ENCODE peak calls at places on chromosomes 4 and X, in five cellular contexts. D, N, Q, M and I are unnamed samples.

GRCh38 chr4:155734065-155734464 is 24.8 kb upstream of the GUCY1B1 start:
- DNase-seq in M (no peak), Q (no peak), N (no peak), D (no peak), I (no peak)

GRCh38 chr4:133270021-133270570 is 121.0 kb downstream of the PCDH10 start:
- DNase-seq in Q (no peak), N (no peak), M (no peak), D (no peak), I (no peak)

GRCh38 chr4:118112647-118113046 is 78.4 kb downstream of the NDST3 start:
- DNase-seq in M (no peak), D (no peak), N (no peak), Q (no peak), I (no peak)

GRCh38 chr4:185640809-185641675 is 105.7 kb upstream of the PDLIM3 start:
- DNase-seq in M (no peak), N (no peak), Q (no peak), D (no peak), I (no peak)

GRCh38 chr4:85696661-85697060 is 221.7 kb downstream of the ARHGAP24 start:
- DNase-seq in M (no peak), Q (no peak), D (no peak), N (no peak), I (no peak)

GRCh38 chr4:70859066-70859465 is 19.4 kb upstream of the GRSF1 start:
- DNase-seq in Q (no peak), D (no peak), M (no peak), N (no peak), I (no peak)

GRCh38 chrX:45851434-45851991 is 650.8 kb upstream of the DIPK2B start:
- DNase-seq in D (peak; percentile 52), M (no peak), Q (peak; percentile 18), N (peak; percentile 28), I (no peak)

GRCh38 chrX:1673337-1673736 is 58.5 kb downstream of the ASMT start:
- DNase-seq in D (no peak), N (peak; percentile 32), M (no peak), Q (no peak), I (no peak)

GRCh38 chrX:47278684-47279083 is 45.9 kb downstream of the USP11 start:
- DNase-seq in Q (no peak), M (no peak), D (no peak), N (no peak), I (no peak)

GRCh38 chr4:1012031-1012739 is 759 bp downstream of the FGFRL1 start:
- DNase-seq in D (no peak), Q (peak; percentile 46), N (peak; percentile 38), M (no peak), I (no peak)

GRCh38 chr4:106287353-106287969 is 28.5 kb downstream of the TBCK start:
- DNase-seq in N (no peak), M (no peak), Q (no peak), D (no peak), I (no peak)

DNA sequence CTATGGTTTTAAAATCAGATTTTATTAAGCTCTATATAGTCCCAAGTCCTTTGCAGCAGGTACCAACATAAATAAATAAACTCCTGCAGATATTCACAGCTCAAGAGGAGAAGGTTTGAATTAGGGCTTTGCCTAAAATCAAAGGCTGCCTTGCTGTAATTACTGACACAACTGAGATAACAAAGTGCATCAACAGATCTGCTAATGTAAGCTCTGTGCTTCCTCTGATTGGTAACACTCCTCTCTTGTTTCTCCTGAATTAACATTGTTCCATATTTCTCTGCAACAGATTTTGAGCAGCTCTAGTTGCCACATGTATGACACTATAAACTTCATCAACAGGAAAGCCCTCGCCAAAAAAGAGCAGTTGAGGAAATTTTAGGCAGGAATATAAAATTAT is 193.6 kb downstream of the SLC39A8 start:
- DNase-seq in N (no peak), M (no peak), Q (no peak), D (no peak), I (no peak)
- H3K27ac ChIP-seq in N (no peak overlapping the region), M (no peak overlapping the region), Q (no peak overlapping the region), D (no peak overlapping the region), I (no peak overlapping the region)

GRCh38 chr4:168832746-168833575 is 177.1 kb downstream of the CBR4 start:
- DNase-seq in N (no peak), Q (peak; percentile 55), D (peak; percentile 67), M (no peak), I (peak; percentile 81)
- H3K4me3 ChIP-seq in N (peak overlapping the region; percentile 45), Q (peak overlapping the region; percentile 62), D (peak overlapping the region; percentile 73), M (peak overlapping the region; percentile 89), I (peak overlapping the region; percentile 75)

DNA sequence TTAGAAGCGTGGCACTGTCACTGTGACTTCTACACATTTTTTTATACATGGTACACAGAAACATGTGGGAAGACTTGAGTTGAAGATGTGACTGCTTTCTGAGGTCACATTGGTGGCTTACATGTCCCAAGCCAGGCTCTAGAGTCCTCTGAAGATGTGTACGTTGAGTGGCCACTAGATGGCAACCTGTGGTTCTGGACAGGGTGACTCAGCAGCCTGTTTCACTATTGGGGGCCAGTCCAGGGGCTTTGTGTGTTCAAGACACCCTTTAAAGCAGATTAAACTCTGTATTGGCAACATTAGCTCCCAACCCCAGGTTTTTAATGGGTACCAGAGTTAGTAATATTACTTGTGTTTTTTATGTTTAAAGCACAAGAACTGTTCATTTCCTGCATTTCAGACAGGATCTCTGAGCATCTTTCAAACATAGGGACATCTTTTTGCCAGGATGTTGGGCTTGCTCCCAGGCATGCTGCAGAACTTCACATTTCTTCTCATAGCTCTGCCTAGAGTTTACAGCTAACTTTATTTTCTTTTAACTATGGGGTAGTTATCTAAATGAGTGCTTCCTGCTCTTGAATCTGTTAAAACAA is 53.0 kb downstream of the DCUN1D4 start:
- DNase-seq in N (peak; percentile 14), Q (peak; percentile 54), D (peak; percentile 61), M (no peak), I (no peak)
- H3K27ac ChIP-seq in N (no peak overlapping the region), Q (no peak overlapping the region), D (peak overlapping the region; percentile 57), M (peak overlapping the region; percentile 30), I (peak overlapping the region; percentile 43)

GRCh38 chr4:145936142-145937020 is 2.2 kb downstream of the ZNF827 start:
- DNase-seq in M (peak; percentile 23), N (peak; percentile 52), Q (peak; percentile 59), D (peak; percentile 81), I (peak; percentile 81)

GRCh38 chr4:145935253-145936141 is 3.1 kb downstream of the ZNF827 start:
- DNase-seq in Q (peak; percentile 36), N (no peak), D (peak; percentile 60), M (no peak), I (no peak)

GRCh38 chr4:145937021-145937861 is 1.4 kb downstream of the ZNF827 start:
- DNase-seq in N (peak; percentile 23), Q (peak; percentile 74), M (peak; percentile 8), D (peak; percentile 85), I (peak; percentile 80)

GRCh38 chr4:145933134-145933533 is 5.5 kb downstream of the ZNF827 start:
- DNase-seq in D (no peak), N (no peak), M (no peak), Q (no peak), I (no peak)

DNA sequence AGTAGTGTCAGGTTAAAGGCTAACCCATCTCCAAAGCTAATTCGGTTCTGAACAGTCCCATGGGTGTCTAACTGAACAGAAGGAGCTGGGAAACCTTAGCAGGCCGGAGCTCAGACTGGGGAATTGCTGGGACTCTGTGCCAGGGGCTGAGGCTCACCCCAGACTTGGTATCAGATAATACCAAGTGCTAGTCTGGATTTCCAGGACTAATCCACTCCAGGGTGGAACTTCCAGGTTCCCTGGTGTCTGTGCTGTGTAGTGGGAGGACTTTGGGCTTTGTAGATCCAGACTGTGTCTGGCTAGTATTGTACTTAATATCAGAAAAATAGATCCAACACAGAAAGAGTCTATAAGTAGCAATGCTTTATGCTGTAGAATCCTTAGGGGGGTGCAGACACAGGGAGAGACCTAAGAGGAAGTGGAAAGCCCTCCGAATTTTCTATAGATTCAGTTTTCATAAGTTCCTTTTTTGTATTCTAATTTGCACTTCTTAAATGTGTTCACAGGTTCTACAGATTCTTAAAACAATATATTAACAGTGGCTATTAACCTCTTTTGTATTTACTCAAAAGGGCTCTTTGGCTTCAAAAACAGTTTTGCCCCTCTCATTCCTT is 4.1 kb downstream of the ZNF827 start:
- DNase-seq in Q (no peak), N (no peak), D (no peak), M (no peak), I (no peak)
- H3K4me3 ChIP-seq in Q (no peak overlapping the region), N (no peak overlapping the region), D (no peak overlapping the region), M (no peak overlapping the region), I (no peak overlapping the region)